ENCODE peak calls at places on chromosome 6, in five cellular contexts. One of them, this sample, is unnamed.

GRCh38 chr6:129312865-129313264 is 397.1 kb downstream of the ARHGAP18 start:
- DNase-seq in renal cortical epithelial cell: peak; percentile 85
- DNase-seq in HuH-7: no peak
- DNase-seq in stimulated activated CD4-positive, alpha-beta T cell treated with anti-CD3 and anti-CD28 coated beads, Interleukin-1b, Interleukin-23, amount 100 ng/mL, for 48 hours: no peak
- DNase-seq in activated CD4-positive, alpha-beta T cell treated with anti-CD3 and anti-CD28 coated beads, Interleukin-2, amount 10 ng/mL, durations not matched to agents 7 days and 5 days: no peak
- DNase-seq in this sample: no peak

GRCh38 chr6:48736486-48737206 is 625.6 kb upstream of the PTCHD4 start:
- DNase-seq in renal cortical epithelial cell: no peak
- DNase-seq in HuH-7: no peak
- DNase-seq in stimulated activated CD4-positive, alpha-beta T cell treated with anti-CD3 and anti-CD28 coated beads, Interleukin-1b, Interleukin-23, amount 100 ng/mL, for 48 hours: no peak
- DNase-seq in activated CD4-positive, alpha-beta T cell treated with anti-CD3 and anti-CD28 coated beads, Interleukin-2, amount 10 ng/mL, durations not matched to agents 7 days and 5 days: no peak
- DNase-seq in this sample: no peak

GRCh38 chr6:32046450-32047083 is 8.4 kb downstream of the CYP21A2 start:
- DNase-seq in renal cortical epithelial cell: no peak
- DNase-seq in HuH-7: no peak
- DNase-seq in stimulated activated CD4-positive, alpha-beta T cell treated with anti-CD3 and anti-CD28 coated beads, Interleukin-1b, Interleukin-23, amount 100 ng/mL, for 48 hours: no peak
- DNase-seq in activated CD4-positive, alpha-beta T cell treated with anti-CD3 and anti-CD28 coated beads, Interleukin-2, amount 10 ng/mL, durations not matched to agents 7 days and 5 days: no peak
- DNase-seq in this sample: no peak

GRCh38 chr6:85961125-85961524 is 318.4 kb upstream of the SYNCRIP start:
- DNase-seq in renal cortical epithelial cell: no peak
- DNase-seq in HuH-7: no peak
- DNase-seq in stimulated activated CD4-positive, alpha-beta T cell treated with anti-CD3 and anti-CD28 coated beads, Interleukin-1b, Interleukin-23, amount 100 ng/mL, for 48 hours: no peak
- DNase-seq in activated CD4-positive, alpha-beta T cell treated with anti-CD3 and anti-CD28 coated beads, Interleukin-2, amount 10 ng/mL, durations not matched to agents 7 days and 5 days: no peak
- DNase-seq in this sample: no peak

GRCh38 chr6:159304641-159305040 is 135.4 kb downstream of the FNDC1 start:
- DNase-seq in renal cortical epithelial cell: no peak
- DNase-seq in HuH-7: no peak
- DNase-seq in stimulated activated CD4-positive, alpha-beta T cell treated with anti-CD3 and anti-CD28 coated beads, Interleukin-1b, Interleukin-23, amount 100 ng/mL, for 48 hours: no peak
- DNase-seq in activated CD4-positive, alpha-beta T cell treated with anti-CD3 and anti-CD28 coated beads, Interleukin-2, amount 10 ng/mL, durations not matched to agents 7 days and 5 days: no peak
- DNase-seq in this sample: no peak

GRCh38 chr6:106247293-106247692 is 78.3 kb downstream of the ATG5 start:
- DNase-seq in renal cortical epithelial cell: no peak
- DNase-seq in HuH-7: no peak
- DNase-seq in stimulated activated CD4-positive, alpha-beta T cell treated with anti-CD3 and anti-CD28 coated beads, Interleukin-1b, Interleukin-23, amount 100 ng/mL, for 48 hours: no peak
- DNase-seq in activated CD4-positive, alpha-beta T cell treated with anti-CD3 and anti-CD28 coated beads, Interleukin-2, amount 10 ng/mL, durations not matched to agents 7 days and 5 days: no peak
- DNase-seq in this sample: no peak

GRCh38 chr6:143125896-143126573 is 65.3 kb downstream of the AIG1 start:
- DNase-seq in renal cortical epithelial cell: no peak
- DNase-seq in HuH-7: no peak
- DNase-seq in stimulated activated CD4-positive, alpha-beta T cell treated with anti-CD3 and anti-CD28 coated beads, Interleukin-1b, Interleukin-23, amount 100 ng/mL, for 48 hours: no peak
- DNase-seq in activated CD4-positive, alpha-beta T cell treated with anti-CD3 and anti-CD28 coated beads, Interleukin-2, amount 10 ng/mL, durations not matched to agents 7 days and 5 days: no peak
- DNase-seq in this sample: no peak

GRCh38 chr6:21666200-21666671 is 72.7 kb downstream of the SOX4 start:
- DNase-seq in renal cortical epithelial cell: no peak
- DNase-seq in HuH-7: no peak
- DNase-seq in stimulated activated CD4-positive, alpha-beta T cell treated with anti-CD3 and anti-CD28 coated beads, Interleukin-1b, Interleukin-23, amount 100 ng/mL, for 48 hours: no peak
- DNase-seq in activated CD4-positive, alpha-beta T cell treated with anti-CD3 and anti-CD28 coated beads, Interleukin-2, amount 10 ng/mL, durations not matched to agents 7 days and 5 days: no peak
- DNase-seq in this sample: peak; percentile 36

GRCh38 chr6:101114703-101115102 is 233.6 kb upstream of the ASCC3 start:
- DNase-seq in renal cortical epithelial cell: peak; percentile 47
- DNase-seq in HuH-7: peak; percentile 20
- DNase-seq in stimulated activated CD4-positive, alpha-beta T cell treated with anti-CD3 and anti-CD28 coated beads, Interleukin-1b, Interleukin-23, amount 100 ng/mL, for 48 hours: no peak
- DNase-seq in activated CD4-positive, alpha-beta T cell treated with anti-CD3 and anti-CD28 coated beads, Interleukin-2, amount 10 ng/mL, durations not matched to agents 7 days and 5 days: no peak
- DNase-seq in this sample: peak; percentile 11

GRCh38 chr6:43799671-43800623 is 29.9 kb downstream of the VEGFA start:
- DNase-seq in renal cortical epithelial cell: no peak
- DNase-seq in HuH-7: no peak
- DNase-seq in stimulated activated CD4-positive, alpha-beta T cell treated with anti-CD3 and anti-CD28 coated beads, Interleukin-1b, Interleukin-23, amount 100 ng/mL, for 48 hours: no peak
- DNase-seq in activated CD4-positive, alpha-beta T cell treated with anti-CD3 and anti-CD28 coated beads, Interleukin-2, amount 10 ng/mL, durations not matched to agents 7 days and 5 days: no peak
- DNase-seq in this sample: no peak

GRCh38 chr6:134035823-134036296 is 16.6 kb downstream of the SLC2A12 start:
- DNase-seq in renal cortical epithelial cell: peak; percentile 84
- DNase-seq in HuH-7: peak; percentile 37
- DNase-seq in stimulated activated CD4-positive, alpha-beta T cell treated with anti-CD3 and anti-CD28 coated beads, Interleukin-1b, Interleukin-23, amount 100 ng/mL, for 48 hours: peak; percentile 4
- DNase-seq in activated CD4-positive, alpha-beta T cell treated with anti-CD3 and anti-CD28 coated beads, Interleukin-2, amount 10 ng/mL, durations not matched to agents 7 days and 5 days: no peak
- DNase-seq in this sample: no peak

GRCh38 chr6:27810768-27811298 is 101.4 kb downstream of the OR2B2 start:
- DNase-seq in renal cortical epithelial cell: no peak
- DNase-seq in HuH-7: no peak
- DNase-seq in stimulated activated CD4-positive, alpha-beta T cell treated with anti-CD3 and anti-CD28 coated beads, Interleukin-1b, Interleukin-23, amount 100 ng/mL, for 48 hours: peak; percentile 27
- DNase-seq in activated CD4-positive, alpha-beta T cell treated with anti-CD3 and anti-CD28 coated beads, Interleukin-2, amount 10 ng/mL, durations not matched to agents 7 days and 5 days: peak; percentile 48
- DNase-seq in this sample: no peak

GRCh38 chr6:47165918-47166317 is 123.8 kb upstream of the ADGRF1 start:
- DNase-seq in renal cortical epithelial cell: peak; percentile 61
- DNase-seq in HuH-7: no peak
- DNase-seq in stimulated activated CD4-positive, alpha-beta T cell treated with anti-CD3 and anti-CD28 coated beads, Interleukin-1b, Interleukin-23, amount 100 ng/mL, for 48 hours: no peak
- DNase-seq in activated CD4-positive, alpha-beta T cell treated with anti-CD3 and anti-CD28 coated beads, Interleukin-2, amount 10 ng/mL, durations not matched to agents 7 days and 5 days: no peak
- DNase-seq in this sample: no peak

GRCh38 chr6:166413491-166413951 is 30.8 kb upstream of the MPC1 start:
- DNase-seq in renal cortical epithelial cell: no peak
- DNase-seq in HuH-7: no peak
- DNase-seq in stimulated activated CD4-positive, alpha-beta T cell treated with anti-CD3 and anti-CD28 coated beads, Interleukin-1b, Interleukin-23, amount 100 ng/mL, for 48 hours: no peak
- DNase-seq in activated CD4-positive, alpha-beta T cell treated with anti-CD3 and anti-CD28 coated beads, Interleukin-2, amount 10 ng/mL, durations not matched to agents 7 days and 5 days: no peak
- DNase-seq in this sample: no peak

GRCh38 chr6:159044899-159045727 is at the start of gene TAGAP:
- DNase-seq in renal cortical epithelial cell: peak; percentile 14
- DNase-seq in HuH-7: no peak
- DNase-seq in stimulated activated CD4-positive, alpha-beta T cell treated with anti-CD3 and anti-CD28 coated beads, Interleukin-1b, Interleukin-23, amount 100 ng/mL, for 48 hours: peak; percentile 87
- DNase-seq in activated CD4-positive, alpha-beta T cell treated with anti-CD3 and anti-CD28 coated beads, Interleukin-2, amount 10 ng/mL, durations not matched to agents 7 days and 5 days: peak; percentile 94
- DNase-seq in this sample: peak; percentile 80

GRCh38 chr6:89689732-89690131 is 51.2 kb upstream of the LYRM2 start:
- DNase-seq in renal cortical epithelial cell: no peak
- DNase-seq in HuH-7: no peak
- DNase-seq in stimulated activated CD4-positive, alpha-beta T cell treated with anti-CD3 and anti-CD28 coated beads, Interleukin-1b, Interleukin-23, amount 100 ng/mL, for 48 hours: no peak
- DNase-seq in activated CD4-positive, alpha-beta T cell treated with anti-CD3 and anti-CD28 coated beads, Interleukin-2, amount 10 ng/mL, durations not matched to agents 7 days and 5 days: no peak
- DNase-seq in this sample: no peak

GRCh38 chr6:166751051-166751595 is 124.1 kb upstream of the RPS6KA2 start:
- DNase-seq in renal cortical epithelial cell: no peak
- DNase-seq in HuH-7: no peak
- DNase-seq in stimulated activated CD4-positive, alpha-beta T cell treated with anti-CD3 and anti-CD28 coated beads, Interleukin-1b, Interleukin-23, amount 100 ng/mL, for 48 hours: no peak
- DNase-seq in activated CD4-positive, alpha-beta T cell treated with anti-CD3 and anti-CD28 coated beads, Interleukin-2, amount 10 ng/mL, durations not matched to agents 7 days and 5 days: no peak
- DNase-seq in this sample: peak; percentile 54

GRCh38 chr6:37393530-37393929 is 39.5 kb upstream of the CMTR1 start:
- DNase-seq in renal cortical epithelial cell: no peak
- DNase-seq in HuH-7: no peak
- DNase-seq in stimulated activated CD4-positive, alpha-beta T cell treated with anti-CD3 and anti-CD28 coated beads, Interleukin-1b, Interleukin-23, amount 100 ng/mL, for 48 hours: no peak
- DNase-seq in activated CD4-positive, alpha-beta T cell treated with anti-CD3 and anti-CD28 coated beads, Interleukin-2, amount 10 ng/mL, durations not matched to agents 7 days and 5 days: no peak
- DNase-seq in this sample: no peak

GRCh38 chr6:90230547-90231240 is 65.9 kb downstream of the BACH2 start:
- DNase-seq in renal cortical epithelial cell: peak; percentile 34
- DNase-seq in HuH-7: no peak
- DNase-seq in stimulated activated CD4-positive, alpha-beta T cell treated with anti-CD3 and anti-CD28 coated beads, Interleukin-1b, Interleukin-23, amount 100 ng/mL, for 48 hours: no peak
- DNase-seq in activated CD4-positive, alpha-beta T cell treated with anti-CD3 and anti-CD28 coated beads, Interleukin-2, amount 10 ng/mL, durations not matched to agents 7 days and 5 days: no peak
- DNase-seq in this sample: no peak

GRCh38 chr6:41922154-41922553 is 855 bp downstream of the BYSL start:
- DNase-seq in renal cortical epithelial cell: no peak
- DNase-seq in HuH-7: no peak
- DNase-seq in stimulated activated CD4-positive, alpha-beta T cell treated with anti-CD3 and anti-CD28 coated beads, Interleukin-1b, Interleukin-23, amount 100 ng/mL, for 48 hours: no peak
- DNase-seq in activated CD4-positive, alpha-beta T cell treated with anti-CD3 and anti-CD28 coated beads, Interleukin-2, amount 10 ng/mL, durations not matched to agents 7 days and 5 days: no peak
- DNase-seq in this sample: no peak

GRCh38 chr6:17741507-17741906 is 34.8 kb upstream of the NUP153 start:
- DNase-seq in renal cortical epithelial cell: no peak
- DNase-seq in HuH-7: no peak
- DNase-seq in stimulated activated CD4-positive, alpha-beta T cell treated with anti-CD3 and anti-CD28 coated beads, Interleukin-1b, Interleukin-23, amount 100 ng/mL, for 48 hours: no peak
- DNase-seq in activated CD4-positive, alpha-beta T cell treated with anti-CD3 and anti-CD28 coated beads, Interleukin-2, amount 10 ng/mL, durations not matched to agents 7 days and 5 days: no peak
- DNase-seq in this sample: no peak

GRCh38 chr6:13538084-13538483 is 36.3 kb upstream of the SIRT5 start:
- DNase-seq in renal cortical epithelial cell: peak; percentile 62
- DNase-seq in HuH-7: peak; percentile 49
- DNase-seq in stimulated activated CD4-positive, alpha-beta T cell treated with anti-CD3 and anti-CD28 coated beads, Interleukin-1b, Interleukin-23, amount 100 ng/mL, for 48 hours: no peak
- DNase-seq in activated CD4-positive, alpha-beta T cell treated with anti-CD3 and anti-CD28 coated beads, Interleukin-2, amount 10 ng/mL, durations not matched to agents 7 days and 5 days: no peak
- DNase-seq in this sample: peak; percentile 67

GRCh38 chr6:44249082-44249748 is 2.3 kb downstream of the HSP90AB1 start:
- DNase-seq in renal cortical epithelial cell: no peak
- DNase-seq in HuH-7: no peak
- DNase-seq in stimulated activated CD4-positive, alpha-beta T cell treated with anti-CD3 and anti-CD28 coated beads, Interleukin-1b, Interleukin-23, amount 100 ng/mL, for 48 hours: no peak
- DNase-seq in activated CD4-positive, alpha-beta T cell treated with anti-CD3 and anti-CD28 coated beads, Interleukin-2, amount 10 ng/mL, durations not matched to agents 7 days and 5 days: no peak
- DNase-seq in this sample: no peak

GRCh38 chr6:133132092-133132491 is 109.1 kb upstream of the EYA4 start:
- DNase-seq in renal cortical epithelial cell: peak; percentile 27
- DNase-seq in HuH-7: no peak
- DNase-seq in stimulated activated CD4-positive, alpha-beta T cell treated with anti-CD3 and anti-CD28 coated beads, Interleukin-1b, Interleukin-23, amount 100 ng/mL, for 48 hours: no peak
- DNase-seq in activated CD4-positive, alpha-beta T cell treated with anti-CD3 and anti-CD28 coated beads, Interleukin-2, amount 10 ng/mL, durations not matched to agents 7 days and 5 days: no peak
- DNase-seq in this sample: no peak

GRCh38 chr6:96001891-96002575 is 13.7 kb upstream of the FUT9 start:
- DNase-seq in renal cortical epithelial cell: no peak
- DNase-seq in HuH-7: no peak
- DNase-seq in stimulated activated CD4-positive, alpha-beta T cell treated with anti-CD3 and anti-CD28 coated beads, Interleukin-1b, Interleukin-23, amount 100 ng/mL, for 48 hours: no peak
- DNase-seq in activated CD4-positive, alpha-beta T cell treated with anti-CD3 and anti-CD28 coated beads, Interleukin-2, amount 10 ng/mL, durations not matched to agents 7 days and 5 days: no peak
- DNase-seq in this sample: no peak

GRCh38 chr6:17206566-17207072 is 74.5 kb upstream of the RBM24 start:
- DNase-seq in renal cortical epithelial cell: no peak
- DNase-seq in HuH-7: no peak
- DNase-seq in stimulated activated CD4-positive, alpha-beta T cell treated with anti-CD3 and anti-CD28 coated beads, Interleukin-1b, Interleukin-23, amount 100 ng/mL, for 48 hours: no peak
- DNase-seq in activated CD4-positive, alpha-beta T cell treated with anti-CD3 and anti-CD28 coated beads, Interleukin-2, amount 10 ng/mL, durations not matched to agents 7 days and 5 days: no peak
- DNase-seq in this sample: no peak

GRCh38 chr6:161085246-161085645 is 93.7 kb downstream of the MAP3K4 start:
- DNase-seq in renal cortical epithelial cell: no peak
- DNase-seq in HuH-7: no peak
- DNase-seq in stimulated activated CD4-positive, alpha-beta T cell treated with anti-CD3 and anti-CD28 coated beads, Interleukin-1b, Interleukin-23, amount 100 ng/mL, for 48 hours: no peak
- DNase-seq in activated CD4-positive, alpha-beta T cell treated with anti-CD3 and anti-CD28 coated beads, Interleukin-2, amount 10 ng/mL, durations not matched to agents 7 days and 5 days: no peak
- DNase-seq in this sample: no peak

GRCh38 chr6:100317031-100317430 is 147.7 kb downstream of the SIM1 start:
- DNase-seq in renal cortical epithelial cell: no peak
- DNase-seq in HuH-7: no peak
- DNase-seq in stimulated activated CD4-positive, alpha-beta T cell treated with anti-CD3 and anti-CD28 coated beads, Interleukin-1b, Interleukin-23, amount 100 ng/mL, for 48 hours: no peak
- DNase-seq in activated CD4-positive, alpha-beta T cell treated with anti-CD3 and anti-CD28 coated beads, Interleukin-2, amount 10 ng/mL, durations not matched to agents 7 days and 5 days: no peak
- DNase-seq in this sample: no peak

GRCh38 chr6:43668151-43669028 is 19.2 kb downstream of the MRPS18A start:
- DNase-seq in renal cortical epithelial cell: peak; percentile 82
- DNase-seq in HuH-7: peak; percentile 54
- DNase-seq in stimulated activated CD4-positive, alpha-beta T cell treated with anti-CD3 and anti-CD28 coated beads, Interleukin-1b, Interleukin-23, amount 100 ng/mL, for 48 hours: peak; percentile 59
- DNase-seq in activated CD4-positive, alpha-beta T cell treated with anti-CD3 and anti-CD28 coated beads, Interleukin-2, amount 10 ng/mL, durations not matched to agents 7 days and 5 days: peak; percentile 41
- DNase-seq in this sample: peak; percentile 79

GRCh38 chr6:88670369-88670768 is 293.0 kb downstream of the RNGTT start:
- DNase-seq in renal cortical epithelial cell: peak; percentile 49
- DNase-seq in HuH-7: no peak
- DNase-seq in stimulated activated CD4-positive, alpha-beta T cell treated with anti-CD3 and anti-CD28 coated beads, Interleukin-1b, Interleukin-23, amount 100 ng/mL, for 48 hours: no peak
- DNase-seq in activated CD4-positive, alpha-beta T cell treated with anti-CD3 and anti-CD28 coated beads, Interleukin-2, amount 10 ng/mL, durations not matched to agents 7 days and 5 days: no peak
- DNase-seq in this sample: no peak

GRCh38 chr6:3825851-3826581 is 23.2 kb upstream of the FAM50B start:
- DNase-seq in renal cortical epithelial cell: peak; percentile 98
- DNase-seq in HuH-7: no peak
- DNase-seq in stimulated activated CD4-positive, alpha-beta T cell treated with anti-CD3 and anti-CD28 coated beads, Interleukin-1b, Interleukin-23, amount 100 ng/mL, for 48 hours: no peak
- DNase-seq in activated CD4-positive, alpha-beta T cell treated with anti-CD3 and anti-CD28 coated beads, Interleukin-2, amount 10 ng/mL, durations not matched to agents 7 days and 5 days: no peak
- DNase-seq in this sample: no peak

GRCh38 chr6:143058987-143059386 is 1.7 kb upstream of the AIG1 start:
- DNase-seq in renal cortical epithelial cell: no peak
- DNase-seq in HuH-7: no peak
- DNase-seq in stimulated activated CD4-positive, alpha-beta T cell treated with anti-CD3 and anti-CD28 coated beads, Interleukin-1b, Interleukin-23, amount 100 ng/mL, for 48 hours: no peak
- DNase-seq in activated CD4-positive, alpha-beta T cell treated with anti-CD3 and anti-CD28 coated beads, Interleukin-2, amount 10 ng/mL, durations not matched to agents 7 days and 5 days: no peak
- DNase-seq in this sample: no peak

GRCh38 chr6:35727935-35728662 is 8.7 kb upstream of the ARMC12 start:
- DNase-seq in renal cortical epithelial cell: peak; percentile 89
- DNase-seq in HuH-7: peak; percentile 58
- DNase-seq in stimulated activated CD4-positive, alpha-beta T cell treated with anti-CD3 and anti-CD28 coated beads, Interleukin-1b, Interleukin-23, amount 100 ng/mL, for 48 hours: peak; percentile 91
- DNase-seq in activated CD4-positive, alpha-beta T cell treated with anti-CD3 and anti-CD28 coated beads, Interleukin-2, amount 10 ng/mL, durations not matched to agents 7 days and 5 days: peak; percentile 89
- DNase-seq in this sample: peak; percentile 90

GRCh38 chr6:139337830-139338229 is 36.6 kb downstream of the CITED2 start:
- DNase-seq in renal cortical epithelial cell: no peak
- DNase-seq in HuH-7: no peak
- DNase-seq in stimulated activated CD4-positive, alpha-beta T cell treated with anti-CD3 and anti-CD28 coated beads, Interleukin-1b, Interleukin-23, amount 100 ng/mL, for 48 hours: no peak
- DNase-seq in activated CD4-positive, alpha-beta T cell treated with anti-CD3 and anti-CD28 coated beads, Interleukin-2, amount 10 ng/mL, durations not matched to agents 7 days and 5 days: no peak
- DNase-seq in this sample: no peak

GRCh38 chr6:83546636-83547035 is 34.3 kb downstream of the PRSS35 start:
- DNase-seq in renal cortical epithelial cell: peak; percentile 49
- DNase-seq in HuH-7: no peak
- DNase-seq in stimulated activated CD4-positive, alpha-beta T cell treated with anti-CD3 and anti-CD28 coated beads, Interleukin-1b, Interleukin-23, amount 100 ng/mL, for 48 hours: no peak
- DNase-seq in activated CD4-positive, alpha-beta T cell treated with anti-CD3 and anti-CD28 coated beads, Interleukin-2, amount 10 ng/mL, durations not matched to agents 7 days and 5 days: peak; percentile 8
- DNase-seq in this sample: no peak

GRCh38 chr6:54921891-54922290 is 75.3 kb downstream of the FAM83B start:
- DNase-seq in renal cortical epithelial cell: no peak
- DNase-seq in HuH-7: no peak
- DNase-seq in stimulated activated CD4-positive, alpha-beta T cell treated with anti-CD3 and anti-CD28 coated beads, Interleukin-1b, Interleukin-23, amount 100 ng/mL, for 48 hours: no peak
- DNase-seq in activated CD4-positive, alpha-beta T cell treated with anti-CD3 and anti-CD28 coated beads, Interleukin-2, amount 10 ng/mL, durations not matched to agents 7 days and 5 days: no peak
- DNase-seq in this sample: no peak

GRCh38 chr6:27873101-27874030 is 38.8 kb downstream of the OR2B2 start:
- DNase-seq in renal cortical epithelial cell: peak; percentile 73
- DNase-seq in HuH-7: no peak
- DNase-seq in stimulated activated CD4-positive, alpha-beta T cell treated with anti-CD3 and anti-CD28 coated beads, Interleukin-1b, Interleukin-23, amount 100 ng/mL, for 48 hours: peak; percentile 86
- DNase-seq in activated CD4-positive, alpha-beta T cell treated with anti-CD3 and anti-CD28 coated beads, Interleukin-2, amount 10 ng/mL, durations not matched to agents 7 days and 5 days: peak; percentile 89
- DNase-seq in this sample: no peak

GRCh38 chr6:161333410-161333809 is 59.5 kb upstream of the AGPAT4 start:
- DNase-seq in renal cortical epithelial cell: no peak
- DNase-seq in HuH-7: no peak
- DNase-seq in stimulated activated CD4-positive, alpha-beta T cell treated with anti-CD3 and anti-CD28 coated beads, Interleukin-1b, Interleukin-23, amount 100 ng/mL, for 48 hours: no peak
- DNase-seq in activated CD4-positive, alpha-beta T cell treated with anti-CD3 and anti-CD28 coated beads, Interleukin-2, amount 10 ng/mL, durations not matched to agents 7 days and 5 days: no peak
- DNase-seq in this sample: no peak

GRCh38 chr6:145814035-145814500 is 527 bp downstream of the FBXO30 start:
- DNase-seq in renal cortical epithelial cell: no peak
- DNase-seq in HuH-7: peak; percentile 41
- DNase-seq in stimulated activated CD4-positive, alpha-beta T cell treated with anti-CD3 and anti-CD28 coated beads, Interleukin-1b, Interleukin-23, amount 100 ng/mL, for 48 hours: no peak
- DNase-seq in activated CD4-positive, alpha-beta T cell treated with anti-CD3 and anti-CD28 coated beads, Interleukin-2, amount 10 ng/mL, durations not matched to agents 7 days and 5 days: peak; percentile 8
- DNase-seq in this sample: no peak

GRCh38 chr6:96888745-96889144 is 8.9 kb downstream of the NDUFAF4 start:
- DNase-seq in renal cortical epithelial cell: no peak
- DNase-seq in HuH-7: no peak
- DNase-seq in stimulated activated CD4-positive, alpha-beta T cell treated with anti-CD3 and anti-CD28 coated beads, Interleukin-1b, Interleukin-23, amount 100 ng/mL, for 48 hours: no peak
- DNase-seq in activated CD4-positive, alpha-beta T cell treated with anti-CD3 and anti-CD28 coated beads, Interleukin-2, amount 10 ng/mL, durations not matched to agents 7 days and 5 days: no peak
- DNase-seq in this sample: no peak

This sample was measured in GM13976.